ENCODE peak calls at places on chromosome 13, in four cellular contexts. C, D, W and E are unnamed samples.

GRCh38 chr13:46389985-46390384 is 2.9 kb upstream of the RUBCNL start:
- DNase-seq in C (no peak), D (no peak), W (peak), E (peak)

GRCh38 chr13:76148374-76148773 is 512.2 kb downstream of the LMO7 start:
- DNase-seq in C (no peak), D (no peak), W (no peak), E (no peak)

GRCh38 chr13:80481589-80481988 is 140.7 kb upstream of the SPRY2 start:
- DNase-seq in C (no peak), D (no peak), W (no peak), E (no peak)

GRCh38 chr13:73684286-73684685 is 449.9 kb downstream of the KLF12 start:
- DNase-seq in C (no peak), D (no peak), W (no peak), E (no peak)

GRCh38 chr13:76980075-76980718 is 11.7 kb upstream of the CLN5 start:
- DNase-seq in C (peak), D (peak), W (no peak), E (no peak)

GRCh38 chr13:99307247-99307646 is at the start of gene GPR183:
- DNase-seq in C (peak), D (no peak), W (no peak), E (peak)

GRCh38 chr13:43390582-43390981 is 367.2 kb downstream of the DNAJC15 start:
- DNase-seq in C (no peak), D (no peak), W (no peak), E (no peak)

GRCh38 chr13:79141082-79141481 is 265.0 kb downstream of the RBM26 start:
- DNase-seq in C (no peak), D (no peak), W (no peak), E (no peak)

GRCh38 chr13:74794147-74794546 is 659.9 kb upstream of the KLF12 start:
- DNase-seq in C (no peak), D (no peak), W (no peak), E (no peak)

GRCh38 chr13:72004236-72004635 is 137.2 kb upstream of the DACH1 start:
- DNase-seq in C (no peak), D (no peak), W (no peak), E (no peak)

GRCh38 chr13:85558118-85558517 is 241.1 kb downstream of the SLITRK6 start:
- DNase-seq in C (no peak), D (no peak), W (no peak), E (no peak)

GRCh38 chr13:58056411-58056810 is 424.9 kb downstream of the PCDH17 start:
- DNase-seq in C (no peak), D (no peak), W (no peak), E (no peak)

GRCh38 chr13:35472308-35473008 is 4.0 kb downstream of the MAB21L1 start:
- DNase-seq in C (no peak), D (no peak), W (no peak), E (no peak)
- TF ChIP-seq SPI1 in C (no peak), D (no peak), W (no peak), E (no peak)

DNA sequence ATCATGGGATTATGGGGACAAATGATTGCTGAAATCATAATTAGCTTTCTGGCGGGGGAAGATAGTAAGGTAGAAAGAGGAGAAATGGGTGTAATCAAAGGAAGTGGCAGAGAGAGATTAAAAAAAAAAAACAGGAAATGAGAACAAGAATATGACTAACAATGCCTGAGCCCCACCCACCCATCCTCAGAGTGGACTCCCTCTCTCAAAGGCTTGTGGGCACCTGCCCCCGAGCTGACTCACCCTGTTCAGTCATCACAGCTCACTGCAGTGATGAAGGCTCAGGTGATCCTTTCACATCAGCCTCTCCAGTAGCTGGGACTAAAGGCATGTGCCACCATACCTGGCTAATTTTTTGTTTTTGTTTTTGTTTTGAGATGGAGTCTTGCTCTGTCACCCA is 26.4 kb upstream of the TPT1 start:
- DNase-seq in C (peak), D (peak), W (peak), E (peak)
- TF ChIP-seq POLR2AphosphoS5 in C (no peak), D (no peak), W (no peak), E (no peak)

GRCh38 chr13:24232037-24232436 is 71.5 kb downstream of the SPATA13 start:
- DNase-seq in C (no peak), D (no peak), W (no peak), E (no peak)

GRCh38 chr13:24232474-24232873 is 72.0 kb downstream of the SPATA13 start:
- DNase-seq in C (no peak), D (no peak), W (no peak), E (no peak)

GRCh38 chr13:24228852-24229458 is 68.4 kb downstream of the SPATA13 start:
- DNase-seq in C (peak), D (no peak), W (no peak), E (no peak)

GRCh38 chr13:24233351-24233901 is 72.9 kb downstream of the SPATA13 start:
- DNase-seq in C (no peak), D (no peak), W (no peak), E (no peak)

DNA sequence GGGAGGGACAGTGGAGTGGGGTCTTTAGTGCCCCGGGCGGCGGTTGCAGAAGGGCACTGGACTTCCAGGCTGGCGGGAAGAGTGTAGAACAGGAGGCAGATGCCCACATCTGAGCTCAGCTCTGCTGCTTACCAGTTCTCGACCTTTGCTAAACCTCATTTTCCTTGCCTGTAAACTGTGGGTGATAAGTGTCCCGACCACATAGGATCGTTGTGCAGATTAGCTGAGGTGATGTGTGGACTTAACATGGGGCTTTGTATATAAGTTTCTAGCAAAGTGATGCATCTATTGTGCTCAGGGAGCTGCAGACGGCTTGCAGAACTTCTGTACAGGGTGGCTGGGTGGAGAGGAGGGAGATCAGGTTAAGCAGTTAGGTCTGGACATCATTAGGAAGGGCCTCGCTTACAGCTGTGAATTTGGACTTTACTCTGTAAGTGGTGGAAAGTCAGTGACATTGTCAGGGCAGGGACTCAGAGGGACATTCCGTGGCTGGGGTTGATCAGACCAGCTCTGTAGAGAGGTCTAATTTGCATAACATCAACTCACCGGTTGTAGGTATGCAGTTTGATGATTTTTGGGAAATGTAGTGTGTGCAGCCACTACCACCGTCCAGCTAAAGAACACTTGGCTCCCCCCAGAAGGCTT is 70.0 kb downstream of the SPATA13 start:
- DNase-seq in C (no peak), D (no peak), W (no peak), E (no peak)
- TF ChIP-seq SPI1 in C (no peak), D (no peak), W (no peak), E (no peak)

DNA sequence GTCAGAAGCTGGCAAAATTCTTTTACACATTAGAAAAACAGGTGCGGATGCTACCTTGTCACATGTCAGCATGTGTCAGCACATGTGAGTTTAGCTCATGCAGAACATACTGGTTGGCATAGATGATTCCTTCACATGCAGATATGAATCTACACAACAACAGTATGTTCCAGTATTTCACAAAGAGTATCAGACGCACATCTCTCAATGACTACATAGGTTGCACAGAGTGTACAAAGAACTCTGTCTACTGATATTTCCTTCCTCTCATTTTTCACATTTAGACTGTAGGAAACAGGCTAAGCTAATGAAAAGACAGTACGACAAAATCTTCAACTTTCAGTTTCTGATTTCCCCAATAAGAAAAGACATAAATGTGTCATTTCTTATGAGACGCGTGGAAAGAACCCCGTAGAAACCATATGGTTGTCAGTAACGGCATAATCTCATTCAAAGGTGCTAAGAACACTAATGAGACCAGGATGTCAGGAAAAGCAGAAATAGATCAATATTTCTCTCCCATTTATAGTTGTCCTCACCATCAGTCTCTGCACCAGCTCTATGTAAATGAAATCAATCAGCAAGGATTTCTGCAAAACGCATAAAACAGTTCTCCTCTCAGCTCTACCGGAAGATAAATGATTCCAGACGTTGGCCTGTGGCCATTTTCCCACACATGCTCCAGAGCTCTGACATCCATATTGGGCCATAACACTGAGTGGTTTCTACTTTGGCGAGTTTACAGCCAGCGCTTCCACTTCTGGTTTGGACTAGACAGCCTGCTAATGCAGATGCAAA is 81.2 kb downstream of the STARD13 start:
- DNase-seq in C (no peak), D (no peak), W (peak), E (no peak)
- TF ChIP-seq POLR2AphosphoS5 in C (no peak), D (peak), W (peak), E (no peak)

GRCh38 chr13:110509478-110509926 is 52.0 kb downstream of the RAB20 start:
- DNase-seq in C (peak), D (no peak), W (no peak), E (no peak)
- TF ChIP-seq SPI1 in C (no peak), D (no peak), W (no peak), E (no peak)

GRCh38 chr13:20567881-20568528 is 1.0 kb downstream of the IFT88 start:
- DNase-seq in C (no peak), D (no peak), W (no peak), E (no peak)

GRCh38 chr13:20566424-20566916 is 487 bp upstream of the IFT88 start:
- DNase-seq in C (peak), D (no peak), W (no peak), E (no peak)

GRCh38 chr13:20570540-20570939 is 3.6 kb downstream of the IFT88 start:
- DNase-seq in C (no peak), D (no peak), W (no peak), E (no peak)

GRCh38 chr13:20565120-20565736 is 1.7 kb upstream of the IFT88 start:
- DNase-seq in C (no peak), D (no peak), W (no peak), E (no peak)

GRCh38 chr13:20566917-20567755 is at the start of gene IFT88:
- DNase-seq in C (peak), D (peak), W (peak), E (peak)
- TF ChIP-seq POLR2AphosphoS5 in C (peak), D (peak), W (peak), E (peak)

GRCh38 chr13:48158290-48158689 is 63.4 kb upstream of the MED4 start:
- DNase-seq in C (no peak), D (no peak), W (peak), E (peak)

GRCh38 chr13:48153186-48153585 is 58.3 kb upstream of the MED4 start:
- DNase-seq in C (no peak), D (no peak), W (no peak), E (no peak)

GRCh38 chr13:48154671-48155070 is 59.8 kb upstream of the MED4 start:
- DNase-seq in C (no peak), D (no peak), W (no peak), E (no peak)

GRCh38 chr13:48156466-48156865 is 61.6 kb upstream of the MED4 start:
- DNase-seq in C (peak), D (no peak), W (no peak), E (no peak)

GRCh38 chr13:48155850-48156249 is 60.9 kb upstream of the MED4 start:
- DNase-seq in C (no peak), D (no peak), W (peak), E (peak)
- TF ChIP-seq SPI1 in C (no peak), D (no peak), W (no peak), E (no peak)

GRCh38 chr13:26486550-26486949 is 70.9 kb upstream of the WASF3 start:
- DNase-seq in C (no peak), D (no peak), W (no peak), E (no peak)

GRCh38 chr13:26485786-26486185 is 71.7 kb upstream of the WASF3 start:
- DNase-seq in C (no peak), D (no peak), W (no peak), E (no peak)

GRCh38 chr13:26488236-26489028 is 69.1 kb upstream of the WASF3 start:
- DNase-seq in C (no peak), D (no peak), W (no peak), E (no peak)

GRCh38 chr13:26485288-26485687 is 72.2 kb upstream of the WASF3 start:
- DNase-seq in C (no peak), D (no peak), W (no peak), E (no peak)

GRCh38 chr13:26487781-26488180 is 69.7 kb upstream of the WASF3 start:
- DNase-seq in C (no peak), D (no peak), W (no peak), E (no peak)
- TF ChIP-seq POLR2AphosphoS5 in C (no peak), D (no peak), W (no peak), E (no peak)

DNA sequence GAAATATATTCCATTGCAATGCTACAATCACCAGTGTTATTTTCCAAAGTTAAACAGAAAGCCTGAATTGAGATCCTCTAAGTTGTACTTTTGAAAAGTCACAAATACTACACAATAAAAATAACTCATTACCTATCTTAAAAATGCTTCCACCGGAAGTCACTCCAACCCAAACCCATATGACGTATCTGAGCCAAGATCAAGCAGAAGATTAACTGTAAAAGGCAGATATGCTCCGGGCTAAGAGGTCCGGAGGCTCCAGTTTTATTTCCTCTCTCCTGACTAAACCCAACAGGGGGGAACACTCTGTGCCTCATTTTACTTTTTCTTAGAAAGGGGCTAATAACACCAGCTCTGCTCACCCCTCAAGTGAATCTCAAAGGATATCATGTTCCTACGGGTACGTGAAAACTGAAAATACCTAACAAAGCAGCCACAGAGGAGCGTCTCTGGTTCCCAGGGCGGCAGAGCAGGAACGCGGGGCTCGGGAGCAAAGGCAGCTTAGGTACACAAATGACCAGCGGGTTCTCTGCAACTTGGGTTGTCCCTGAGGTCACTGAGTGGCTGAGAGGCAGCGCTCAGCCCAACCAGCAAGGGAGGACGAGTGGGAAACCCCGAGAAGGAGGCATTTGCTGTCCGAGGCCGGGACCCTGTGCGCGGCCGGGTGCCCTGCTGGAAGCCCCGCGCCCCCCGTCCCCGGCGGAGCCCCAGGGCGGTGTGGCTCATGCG is 752 bp downstream of the RAB20 start:
- DNase-seq in C (peak), D (peak), W (no peak), E (peak)
- TF ChIP-seq SPI1 in C (no peak), D (no peak), W (no peak), E (no peak)

GRCh38 chr13:33380487-33381079 is 95.0 kb upstream of the STARD13 start:
- DNase-seq in C (no peak), D (no peak), W (no peak), E (no peak)

GRCh38 chr13:33376212-33376611 is 90.7 kb upstream of the STARD13 start:
- DNase-seq in C (no peak), D (no peak), W (no peak), E (no peak)

GRCh38 chr13:33375421-33375820 is 89.9 kb upstream of the STARD13 start:
- DNase-seq in C (no peak), D (no peak), W (no peak), E (peak)

GRCh38 chr13:33379597-33379996 is 94.0 kb upstream of the STARD13 start:
- DNase-seq in C (no peak), D (no peak), W (no peak), E (no peak)

DNA sequence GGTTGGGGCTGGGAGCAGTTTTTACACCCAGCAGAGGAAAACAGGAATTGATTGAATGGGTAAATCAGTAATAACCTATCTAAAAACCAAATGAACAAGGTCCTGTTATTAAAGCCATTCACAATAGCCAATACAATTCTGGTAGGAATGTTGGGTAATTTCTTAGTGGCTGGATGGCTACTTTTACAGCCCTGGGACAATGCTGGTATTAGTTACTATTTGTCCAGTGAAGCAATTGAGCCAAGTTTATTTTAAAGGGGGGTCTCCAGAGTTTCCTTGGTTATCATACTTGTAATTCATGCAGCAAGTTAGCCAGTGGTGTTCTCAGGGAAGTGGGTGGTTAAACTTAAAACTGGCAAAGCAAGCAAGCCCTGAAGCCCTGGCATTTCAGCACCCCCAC is 92.3 kb upstream of the STARD13 start:
- DNase-seq in C (no peak), D (no peak), W (no peak), E (no peak)
- TF ChIP-seq POLR2AphosphoS5 in C (no peak), D (no peak), W (no peak), E (no peak)